ENCODE peak calls at places on chromosomes 2 and 18, in four cellular contexts. One of them, this sample, is unnamed.

GRCh38 chr2:29405707-29406106 is 290.5 kb downstream of the CLIP4 start:
- DNase-seq in H1: no peak
- DNase-seq in mesenchymal stem cell: no peak
- DNase-seq in neuronal stem cell: no peak
- DNase-seq in this sample: no peak

GRCh38 chr18:60090170-60090569 is 190.4 kb downstream of the PMAIP1 start:
- DNase-seq in H1: no peak
- DNase-seq in mesenchymal stem cell: no peak
- DNase-seq in neuronal stem cell: no peak
- DNase-seq in this sample: no peak

GRCh38 chr2:203705184-203705583 is 1.3 kb upstream of the CD28 start:
- DNase-seq in H1: no peak
- DNase-seq in mesenchymal stem cell: no peak
- DNase-seq in neuronal stem cell: no peak
- DNase-seq in this sample: no peak

GRCh38 chr2:2703792-2704191 is 372.7 kb upstream of the MYT1L start:
- DNase-seq in H1: no peak
- DNase-seq in mesenchymal stem cell: no peak
- DNase-seq in neuronal stem cell: peak
- DNase-seq in this sample: no peak

GRCh38 chr2:192467953-192468660 is 273.4 kb upstream of the TMEFF2 start:
- DNase-seq in H1: no peak
- DNase-seq in mesenchymal stem cell: no peak
- DNase-seq in neuronal stem cell: no peak
- DNase-seq in this sample: no peak

GRCh38 chr18:22871809-22872525 is 61.2 kb upstream of the RBBP8 start:
- DNase-seq in H1: no peak
- DNase-seq in mesenchymal stem cell: no peak
- DNase-seq in neuronal stem cell: no peak
- DNase-seq in this sample: peak

GRCh38 chr18:54926593-54927297 is 32.5 kb downstream of the CCDC68 start:
- DNase-seq in H1: no peak
- DNase-seq in mesenchymal stem cell: no peak
- DNase-seq in neuronal stem cell: no peak
- DNase-seq in this sample: peak

GRCh38 chr18:12657048-12657848 is 659 bp downstream of the SPIRE1 start:
- DNase-seq in H1: no peak
- DNase-seq in mesenchymal stem cell: peak
- DNase-seq in neuronal stem cell: peak
- DNase-seq in this sample: peak

GRCh38 chr18:48077291-48077690 is 146.8 kb upstream of the SMAD2 start:
- DNase-seq in H1: no peak
- DNase-seq in mesenchymal stem cell: no peak
- DNase-seq in neuronal stem cell: no peak
- DNase-seq in this sample: no peak

GRCh38 chr2:204477358-204477950 is 67.8 kb upstream of the PARD3B start:
- DNase-seq in H1: no peak
- DNase-seq in mesenchymal stem cell: no peak
- DNase-seq in neuronal stem cell: no peak
- DNase-seq in this sample: peak

GRCh38 chr2:38146917-38147307 is 71.0 kb upstream of the CYP1B1 start:
- DNase-seq in H1: peak
- DNase-seq in mesenchymal stem cell: peak
- DNase-seq in neuronal stem cell: no peak
- DNase-seq in this sample: peak

GRCh38 chr2:216108967-216109921 is at the start of gene XRCC5:
- DNase-seq in H1: peak
- DNase-seq in mesenchymal stem cell: peak
- DNase-seq in neuronal stem cell: peak
- DNase-seq in this sample: peak

GRCh38 chr18:5964108-5964507 is 68.8 kb upstream of the TMEM200C start:
- DNase-seq in H1: no peak
- DNase-seq in mesenchymal stem cell: no peak
- DNase-seq in neuronal stem cell: no peak
- DNase-seq in this sample: no peak

GRCh38 chr2:216350214-216350789 is 22.0 kb downstream of the MARCHF4 start:
- DNase-seq in H1: no peak
- DNase-seq in mesenchymal stem cell: peak
- DNase-seq in neuronal stem cell: no peak
- DNase-seq in this sample: peak

GRCh38 chr2:234257859-234258561 is 207.5 kb downstream of the SPP2 start:
- DNase-seq in H1: peak
- DNase-seq in mesenchymal stem cell: peak
- DNase-seq in neuronal stem cell: peak
- DNase-seq in this sample: peak

GRCh38 chr2:216188956-216189355 is 79.8 kb downstream of the XRCC5 start:
- DNase-seq in H1: no peak
- DNase-seq in mesenchymal stem cell: peak
- DNase-seq in neuronal stem cell: no peak
- DNase-seq in this sample: peak

GRCh38 chr2:33212151-33212550 is 264.3 kb upstream of the RASGRP3 start:
- DNase-seq in H1: no peak
- DNase-seq in mesenchymal stem cell: peak
- DNase-seq in neuronal stem cell: no peak
- DNase-seq in this sample: peak

GRCh38 chr2:107062173-107062572 is 176.2 kb upstream of the ST6GAL2 start:
- DNase-seq in H1: no peak
- DNase-seq in mesenchymal stem cell: no peak
- DNase-seq in neuronal stem cell: no peak
- DNase-seq in this sample: no peak

GRCh38 chr2:224436634-224437033 is 34.7 kb upstream of the FAM124B start:
- DNase-seq in H1: no peak
- DNase-seq in mesenchymal stem cell: no peak
- DNase-seq in neuronal stem cell: no peak
- DNase-seq in this sample: peak

GRCh38 chr2:164824865-164825264 is 16.8 kb downstream of the COBLL1 start:
- DNase-seq in H1: no peak
- DNase-seq in mesenchymal stem cell: no peak
- DNase-seq in neuronal stem cell: no peak
- DNase-seq in this sample: no peak

GRCh38 chr2:96430394-96430988 is 74.7 kb downstream of the NEURL3 start:
- DNase-seq in H1: no peak
- DNase-seq in mesenchymal stem cell: no peak
- DNase-seq in neuronal stem cell: no peak
- DNase-seq in this sample: no peak

GRCh38 chr2:32739679-32740078 is 111.8 kb downstream of the TTC27 start:
- DNase-seq in H1: no peak
- DNase-seq in mesenchymal stem cell: no peak
- DNase-seq in neuronal stem cell: no peak
- DNase-seq in this sample: no peak

GRCh38 chr18:31302991-31303390 is 15.0 kb upstream of the DSG1 start:
- DNase-seq in H1: no peak
- DNase-seq in mesenchymal stem cell: peak
- DNase-seq in neuronal stem cell: no peak
- DNase-seq in this sample: peak

GRCh38 chr2:55843096-55843991 is 80.2 kb downstream of the EFEMP1 start:
- DNase-seq in H1: no peak
- DNase-seq in mesenchymal stem cell: peak
- DNase-seq in neuronal stem cell: no peak
- DNase-seq in this sample: peak

GRCh38 chr2:71611247-71611646 is 157.9 kb downstream of the DYSF start:
- DNase-seq in H1: no peak
- DNase-seq in mesenchymal stem cell: no peak
- DNase-seq in neuronal stem cell: no peak
- DNase-seq in this sample: no peak

GRCh38 chr2:54894467-54894866 is 155.8 kb downstream of the RTN4 start:
- DNase-seq in H1: no peak
- DNase-seq in mesenchymal stem cell: no peak
- DNase-seq in neuronal stem cell: no peak
- DNase-seq in this sample: no peak

GRCh38 chr2:71685941-71686611 is 232.7 kb downstream of the DYSF start:
- DNase-seq in H1: no peak
- DNase-seq in mesenchymal stem cell: no peak
- DNase-seq in neuronal stem cell: no peak
- DNase-seq in this sample: no peak

GRCh38 chr2:232997749-232998665 is 15.0 kb downstream of the NGEF start:
- DNase-seq in H1: no peak
- DNase-seq in mesenchymal stem cell: no peak
- DNase-seq in neuronal stem cell: no peak
- DNase-seq in this sample: no peak

GRCh38 chr2:241545113-241545512 is 13.4 kb upstream of the BOK start:
- DNase-seq in H1: no peak
- DNase-seq in mesenchymal stem cell: peak
- DNase-seq in neuronal stem cell: no peak
- DNase-seq in this sample: peak

GRCh38 chr2:203238329-203238710 is 498 bp upstream of the CYP20A1 start:
- DNase-seq in H1: no peak
- DNase-seq in mesenchymal stem cell: no peak
- DNase-seq in neuronal stem cell: no peak
- DNase-seq in this sample: no peak

GRCh38 chr18:12338382-12338781 is 30.3 kb downstream of the TUBB6 start:
- DNase-seq in H1: no peak
- DNase-seq in mesenchymal stem cell: no peak
- DNase-seq in neuronal stem cell: no peak
- DNase-seq in this sample: no peak

GRCh38 chr2:170714156-170715061 is 728 bp upstream of the SP5 start:
- DNase-seq in H1: no peak
- DNase-seq in mesenchymal stem cell: no peak
- DNase-seq in neuronal stem cell: peak
- DNase-seq in this sample: no peak

GRCh38 chr18:10239138-10239537 is 215.3 kb upstream of the APCDD1 start:
- DNase-seq in H1: no peak
- DNase-seq in mesenchymal stem cell: no peak
- DNase-seq in neuronal stem cell: no peak
- DNase-seq in this sample: peak

GRCh38 chr2:184596819-184597411 is 1.4 kb upstream of the ZNF804A start:
- DNase-seq in H1: no peak
- DNase-seq in mesenchymal stem cell: peak
- DNase-seq in neuronal stem cell: peak
- DNase-seq in this sample: peak
- H3K4me3 ChIP-seq in H1: peak
- H3K4me3 ChIP-seq in mesenchymal stem cell: peak
- H3K4me3 ChIP-seq in neuronal stem cell: no peak
- H3K4me3 ChIP-seq in this sample: peak

GRCh38 chr2:97645112-97645699 is 656 bp upstream of the COX5B start:
- DNase-seq in H1: no peak
- DNase-seq in mesenchymal stem cell: no peak
- DNase-seq in neuronal stem cell: peak
- DNase-seq in this sample: no peak
- H4K91ac ChIP-seq in H1: peak
- H4K91ac ChIP-seq in mesenchymal stem cell: peak
- H4K91ac ChIP-seq in neuronal stem cell: no peak
- H4K91ac ChIP-seq in this sample: peak

DNA sequence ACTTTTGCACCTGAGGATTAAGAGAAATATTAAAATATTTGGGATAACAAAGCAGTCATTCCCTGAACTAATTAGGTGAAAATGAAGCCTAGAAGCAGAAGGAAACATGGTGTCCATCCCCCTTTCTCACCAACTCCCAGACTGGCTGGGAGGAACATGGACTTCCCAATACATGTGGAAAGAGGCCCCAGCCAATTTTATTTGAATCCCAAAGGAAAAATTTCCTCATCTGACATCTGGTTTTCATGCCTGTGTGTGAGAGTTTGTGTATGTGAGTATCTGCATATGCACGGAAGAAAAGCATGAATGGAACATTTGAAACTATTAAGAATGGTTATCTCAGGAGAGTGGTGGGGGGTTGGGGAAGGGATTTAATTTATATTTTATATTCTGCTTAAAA is 84.3 kb downstream of the COPS8 start:
- DNase-seq in H1: no peak
- DNase-seq in mesenchymal stem cell: no peak
- DNase-seq in neuronal stem cell: no peak
- DNase-seq in this sample: peak
- H3K4me3 ChIP-seq in H1: no peak
- H3K4me3 ChIP-seq in mesenchymal stem cell: no peak
- H3K4me3 ChIP-seq in neuronal stem cell: no peak
- H3K4me3 ChIP-seq in this sample: no peak

GRCh38 chr2:47077442-47078117 is 77.5 kb downstream of the STPG4 start:
- DNase-seq in H1: no peak
- DNase-seq in mesenchymal stem cell: no peak
- DNase-seq in neuronal stem cell: no peak
- DNase-seq in this sample: no peak
- H4K91ac ChIP-seq in H1: peak
- H4K91ac ChIP-seq in mesenchymal stem cell: peak
- H4K91ac ChIP-seq in neuronal stem cell: no peak
- H4K91ac ChIP-seq in this sample: peak

GRCh38 chr2:176107731-176108181 is 676 bp downstream of the HOXD11 start:
- DNase-seq in H1: no peak
- DNase-seq in mesenchymal stem cell: no peak
- DNase-seq in neuronal stem cell: no peak
- DNase-seq in this sample: no peak
- H3K4me3 ChIP-seq in H1: no peak
- H3K4me3 ChIP-seq in mesenchymal stem cell: no peak
- H3K4me3 ChIP-seq in neuronal stem cell: no peak
- H3K4me3 ChIP-seq in this sample: no peak

GRCh38 chr2:174694920-174695319 is 69.4 kb downstream of the CHRNA1 start:
- DNase-seq in H1: no peak
- DNase-seq in mesenchymal stem cell: no peak
- DNase-seq in neuronal stem cell: no peak
- DNase-seq in this sample: no peak

GRCh38 chr2:174692256-174692830 is 71.9 kb downstream of the CHRNA1 start:
- DNase-seq in H1: no peak
- DNase-seq in mesenchymal stem cell: no peak
- DNase-seq in neuronal stem cell: no peak
- DNase-seq in this sample: peak

GRCh38 chr2:174693344-174693743 is 70.9 kb downstream of the CHRNA1 start:
- DNase-seq in H1: no peak
- DNase-seq in mesenchymal stem cell: no peak
- DNase-seq in neuronal stem cell: no peak
- DNase-seq in this sample: no peak

GRCh38 chr2:174697267-174697666 is 67.0 kb downstream of the CHRNA1 start:
- DNase-seq in H1: no peak
- DNase-seq in mesenchymal stem cell: peak
- DNase-seq in neuronal stem cell: peak
- DNase-seq in this sample: peak

DNA sequence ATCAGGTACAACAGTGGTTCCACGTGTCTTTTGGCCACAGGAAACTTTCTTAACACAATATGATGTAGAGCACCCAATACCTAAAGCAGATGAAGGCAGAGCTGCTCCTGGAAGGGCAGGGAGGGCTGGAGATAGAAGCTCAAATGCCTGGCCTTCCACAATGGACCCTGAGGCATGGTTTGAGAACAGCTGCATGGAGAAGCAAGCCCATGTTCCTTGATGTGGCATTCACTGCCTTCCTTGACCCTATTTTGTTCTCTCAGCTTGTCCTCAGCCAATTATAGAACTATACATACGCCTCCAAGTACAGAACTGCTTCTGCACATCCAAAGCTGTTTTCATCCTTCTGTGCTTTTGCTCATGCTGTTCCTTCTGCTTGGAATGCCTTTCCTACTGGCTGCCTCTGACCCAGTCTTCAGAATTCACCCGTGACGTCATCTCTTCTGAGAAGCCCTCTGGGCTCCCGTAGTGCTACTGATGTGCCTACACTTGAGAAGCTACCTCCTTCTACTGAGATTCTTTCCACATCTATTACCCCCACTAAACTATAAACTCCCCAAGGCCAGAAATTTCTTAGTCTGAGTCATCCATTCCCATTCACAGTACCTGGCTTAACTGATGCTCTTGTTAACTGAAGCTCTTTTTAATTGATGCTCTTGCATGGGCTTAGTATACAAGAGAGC is 69.9 kb downstream of the CHRNA1 start:
- DNase-seq in H1: no peak
- DNase-seq in mesenchymal stem cell: no peak
- DNase-seq in neuronal stem cell: no peak
- DNase-seq in this sample: no peak
- H4K91ac ChIP-seq in H1: no peak
- H4K91ac ChIP-seq in mesenchymal stem cell: no peak
- H4K91ac ChIP-seq in neuronal stem cell: no peak
- H4K91ac ChIP-seq in this sample: no peak

GRCh38 chr18:35495821-35496368 is 1.9 kb downstream of the INO80C start:
- DNase-seq in H1: no peak
- DNase-seq in mesenchymal stem cell: peak
- DNase-seq in neuronal stem cell: no peak
- DNase-seq in this sample: peak
- H3K4me3 ChIP-seq in H1: no peak
- H3K4me3 ChIP-seq in mesenchymal stem cell: peak
- H3K4me3 ChIP-seq in neuronal stem cell: no peak
- H3K4me3 ChIP-seq in this sample: no peak